ENCODE peak calls at places on chromosomes 4 and X, in four cellular contexts. G is IMR-90, Q is H1, S is mesendoderm. W is an unnamed sample. For H3K27me3, the result is how much of the 10 kb centered on the place peaks cover.

GRCh38 chr4:173243321-173243720 is 74.7 kb downstream of the GALNT7 start:
- DNase-seq in G (peak), Q (no peak), S (no peak), W (no peak)

GRCh38 chr4:94534401-94535312 is 82.9 kb downstream of the PDLIM5 start:
- DNase-seq in G (no peak), Q (no peak), S (peak), W (no peak)

GRCh38 chr4:60366661-60367060 is 833.5 kb upstream of the ADGRL3 start:
- DNase-seq in G (no peak), Q (no peak), S (no peak), W (no peak)

GRCh38 chr4:110681381-110681780 is 58.5 kb upstream of the PITX2 start:
- DNase-seq in G (no peak), Q (no peak), S (peak), W (no peak)

GRCh38 chr4:118398226-118399090 is 45.7 kb upstream of the PRSS12 start:
- DNase-seq in G (no peak), Q (no peak), S (no peak), W (no peak)

GRCh38 chrX:44828008-44828605 is 15.7 kb upstream of the DUSP21 start:
- DNase-seq in G (peak), Q (no peak), S (no peak), W (no peak)

GRCh38 chrX:94053575-94053974 is 379.6 kb downstream of the FAM133A start:
- DNase-seq in G (no peak), Q (no peak), S (no peak), W (no peak)

GRCh38 chrX:149570668-149571067 is 16.6 kb downstream of the MAGEA9B start:
- DNase-seq in G (peak), Q (no peak), S (peak), W (no peak)

GRCh38 chr4:115090483-115091075 is 22.8 kb downstream of the NDST4 start:
- DNase-seq in G (peak), Q (no peak), S (peak), W (no peak)

GRCh38 chr4:145933134-145933533 is 5.5 kb downstream of the ZNF827 start:
- DNase-seq in G (peak), Q (no peak), S (no peak), W (no peak)

GRCh38 chrX:40272141-40272540 is 174.4 kb upstream of the BCOR start:
- DNase-seq in G (no peak), Q (no peak), S (no peak), W (no peak)

GRCh38 chr4:144645621-144646522 is at the start of gene HHIP:
- DNase-seq in G (peak), Q (no peak), S (peak), W (peak)

DNA sequence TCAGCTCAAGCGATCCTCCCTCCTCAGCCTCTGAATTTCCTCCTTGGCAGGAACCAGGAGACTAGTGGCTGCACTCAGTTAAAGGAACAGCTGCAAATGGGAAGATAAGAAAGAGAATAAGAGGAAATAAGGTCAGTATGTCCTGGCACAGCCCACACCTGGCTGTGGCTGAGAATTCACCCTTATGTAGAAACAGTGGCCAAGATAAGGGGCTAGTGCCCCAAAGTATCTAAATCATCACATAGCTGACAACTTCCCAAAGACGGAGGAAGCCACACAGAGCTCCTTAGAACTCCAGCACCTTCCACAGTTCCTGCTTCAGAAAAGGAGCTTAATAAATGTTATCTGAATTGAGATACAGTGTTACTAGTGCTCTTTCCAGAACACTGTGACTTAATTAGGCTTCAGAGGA is 2.3 kb upstream of the CHIC2 start:
- DNase-seq in G (no peak), Q (no peak), S (peak), W (no peak)
- H3K27me3 ChIP-seq in G (under half), Q (under half), S (under half), W (under half)

GRCh38 chr4:62320612-62321011 is 1120.5 kb downstream of the ADGRL3 start:
- DNase-seq in G (no peak), Q (no peak), S (no peak), W (no peak)
- H3K56ac ChIP-seq in G (no peak), Q (no peak), S (no peak), W (no peak)

GRCh38 chr4:147078362-147078761 is 132.7 kb upstream of the TTC29 start:
- DNase-seq in G (no peak), Q (no peak), S (no peak), W (no peak)

GRCh38 chr4:147076179-147076578 is 130.5 kb upstream of the TTC29 start:
- DNase-seq in G (no peak), Q (no peak), S (no peak), W (no peak)

GRCh38 chr4:147078875-147079658 is 133.4 kb upstream of the TTC29 start:
- DNase-seq in G (no peak), Q (no peak), S (no peak), W (no peak)

GRCh38 chr4:147071341-147071740 is 125.7 kb upstream of the TTC29 start:
- DNase-seq in G (no peak), Q (no peak), S (no peak), W (no peak)

DNA sequence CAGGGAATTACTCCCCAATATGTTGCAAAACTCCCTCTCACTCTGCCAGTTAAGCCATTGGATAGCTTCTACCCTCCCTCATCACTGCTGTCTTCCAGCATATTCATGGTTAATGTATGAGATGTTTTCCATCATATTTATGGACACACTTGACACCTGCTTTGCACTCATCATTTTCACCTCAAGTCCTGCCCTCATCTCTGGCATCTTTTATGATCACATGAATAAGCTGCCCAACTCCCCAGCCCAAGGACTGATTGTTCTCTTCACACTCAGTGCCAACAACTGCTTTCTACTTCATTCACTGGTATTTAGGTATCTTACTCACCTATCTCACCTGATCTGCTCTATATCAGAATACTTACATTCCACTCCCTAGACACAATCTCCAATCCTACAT is 131.1 kb upstream of the TTC29 start:
- DNase-seq in G (no peak), Q (no peak), S (no peak), W (no peak)
- H3K27me3 ChIP-seq in G (under half), Q (under half), S (under half), W (under half)

DNA sequence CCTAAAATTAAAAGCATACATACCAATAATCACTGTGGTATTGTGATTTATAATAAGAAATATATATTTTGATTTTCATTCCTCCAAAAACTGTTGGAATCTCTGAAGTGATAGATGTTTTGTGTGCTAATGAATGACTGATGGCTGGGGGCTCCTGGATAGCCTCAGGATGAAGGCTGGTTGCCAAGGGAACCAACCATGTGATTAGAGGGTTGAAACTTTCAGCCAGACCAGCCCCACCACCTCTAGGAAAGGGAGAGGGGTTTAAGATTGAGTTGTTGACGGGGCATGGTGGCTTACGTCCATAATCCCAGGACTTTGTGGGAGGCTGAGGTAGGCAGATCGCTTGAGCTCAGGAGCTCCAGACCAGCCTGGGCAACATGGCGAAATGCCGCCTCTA is 34.0 kb downstream of the HS6ST2 start:
- DNase-seq in G (no peak), Q (no peak), S (peak), W (no peak)
- H3K56ac ChIP-seq in G (no peak), Q (no peak), S (no peak), W (no peak)

GRCh38 chrX:68726366-68726765 is 78.9 kb downstream of the STARD8 start:
- DNase-seq in G (no peak), Q (no peak), S (no peak), W (no peak)
- H3K27me3 ChIP-seq in G (under half), Q (under half), S (under half), W (under half)

GRCh38 chrX:107704181-107704580 is 71.4 kb downstream of the TSC22D3 start:
- DNase-seq in G (no peak), Q (no peak), S (no peak), W (no peak)

GRCh38 chrX:107700802-107701201 is 72.5 kb downstream of the PRPS1 start:
- DNase-seq in G (no peak), Q (no peak), S (no peak), W (no peak)

GRCh38 chrX:107700317-107700774 is 72.0 kb downstream of the PRPS1 start:
- DNase-seq in G (no peak), Q (no peak), S (no peak), W (no peak)

GRCh38 chrX:107701493-107702121 is 73.3 kb downstream of the PRPS1 start:
- DNase-seq in G (no peak), Q (no peak), S (no peak), W (no peak)

DNA sequence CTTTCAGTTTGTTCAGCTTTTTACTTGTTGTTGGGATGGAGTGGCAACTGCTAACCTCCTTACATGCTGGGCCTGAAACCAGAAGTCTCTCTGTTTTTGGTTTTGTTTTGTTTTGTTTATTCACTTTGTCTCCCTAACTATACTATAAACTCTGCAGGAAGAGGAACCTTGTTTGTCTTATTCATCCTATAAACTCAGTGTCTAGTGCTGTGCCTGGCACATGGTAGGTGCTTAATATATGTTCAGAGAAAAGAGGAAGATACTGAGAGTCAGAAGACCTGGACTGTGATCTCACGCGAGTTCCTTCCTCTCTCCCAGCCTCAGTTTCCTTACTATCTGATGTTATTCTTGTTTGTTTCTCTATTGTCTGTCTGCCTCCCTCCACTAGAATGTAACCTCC is 71.3 kb downstream of the PRPS1 start:
- DNase-seq in G (no peak), Q (no peak), S (no peak), W (no peak)
- H3K56ac ChIP-seq in G (no peak), Q (no peak), S (no peak), W (no peak)

GRCh38 chr4:159719531-159719930 is 616.7 kb downstream of the RAPGEF2 start:
- DNase-seq in G (no peak), Q (no peak), S (no peak), W (no peak)

GRCh38 chr4:159723341-159724048 is 620.6 kb downstream of the RAPGEF2 start:
- DNase-seq in G (no peak), Q (no peak), S (no peak), W (no peak)

GRCh38 chr4:159725571-159725970 is 622.7 kb downstream of the RAPGEF2 start:
- DNase-seq in G (no peak), Q (no peak), S (no peak), W (no peak)

GRCh38 chr4:159722052-159722451 is 619.2 kb downstream of the RAPGEF2 start:
- DNase-seq in G (no peak), Q (no peak), S (no peak), W (no peak)

GRCh38 chr4:159722918-159723317 is 620.0 kb downstream of the RAPGEF2 start:
- DNase-seq in G (no peak), Q (no peak), S (no peak), W (no peak)
- H3K27me3 ChIP-seq in G (under half), Q (under half), S (under half), W (under half)